ENCODE peak calls at places on chromosomes 4 and X, in four cellular contexts. L is prostate gland, U is upper lobe of left lung, Q is HCT116. N is an unnamed sample.

GRCh38 chrX:45681891-45682290 is 481.2 kb upstream of the DIPK2B start:
- DNase-seq in Q (no peak), L (no peak), U (no peak), N (no peak)

GRCh38 chr4:83858121-83858520 is 322.2 kb downstream of the GPAT3 start:
- DNase-seq in U (no peak), Q (no peak), L (no peak), N (no peak)

GRCh38 chr4:73248821-73249220 is 9.8 kb downstream of the ANKRD17 start:
- DNase-seq in Q (no peak), U (no peak), L (no peak), N (no peak)

GRCh38 chr4:186725422-186726149 is 1.9 kb upstream of the FAT1 start:
- DNase-seq in Q (peak), L (peak), U (peak), N (no peak)

GRCh38 chr4:128191115-128191897 is 96.3 kb downstream of the PGRMC2 start:
- DNase-seq in U (peak), L (peak), Q (peak), N (peak)

GRCh38 chr4:7831330-7831729 is 108.3 kb downstream of the AFAP1 start:
- DNase-seq in U (no peak), Q (no peak), L (no peak), N (no peak)

GRCh38 chrX:66632473-66632872 is 6.4 kb downstream of the EDA2R start:
- DNase-seq in U (no peak), Q (no peak), L (no peak), N (no peak)

GRCh38 chr4:64940698-64941097 is 531.4 kb upstream of the TECRL start:
- DNase-seq in L (no peak), U (no peak), Q (no peak), N (no peak)

GRCh38 chrX:26442340-26442739 is 226.4 kb downstream of the MAGEB5 start:
- DNase-seq in U (no peak), L (no peak), Q (peak), N (no peak)

GRCh38 chrX:101813200-101813599 is 118.6 kb downstream of the ZMAT1 start:
- DNase-seq in Q (no peak), L (no peak), U (no peak), N (no peak)

GRCh38 chr4:186621959-186622553 is 66.7 kb upstream of the MTNR1A start:
- DNase-seq in Q (no peak), U (no peak), L (no peak), N (no peak)

GRCh38 chr4:17276821-17277220 is 235.1 kb downstream of the QDPR start:
- DNase-seq in U (no peak), Q (no peak), L (no peak), N (no peak)

GRCh38 chr4:183355405-183355804 is 33.2 kb upstream of the CLDN24 start:
- DNase-seq in L (no peak), Q (no peak), U (no peak), N (no peak)

GRCh38 chr4:109816082-109816442 is 500 bp downstream of the GAR1 start:
- DNase-seq in Q (no peak), U (no peak), L (no peak), N (no peak)

GRCh38 chr4:147842573-147842972 is 110.7 kb downstream of the ARHGAP10 start:
- DNase-seq in L (no peak), U (no peak), Q (no peak), N (peak)

GRCh38 chr4:4839471-4839810 is 20.0 kb upstream of the MSX1 start:
- DNase-seq in Q (no peak), L (no peak), U (no peak), N (no peak)

GRCh38 chrX:87679849-87680248 is 162.2 kb downstream of the KLHL4 start:
- DNase-seq in U (no peak), Q (no peak), L (no peak), N (no peak)

GRCh38 chr4:65592089-65592488 is 78.2 kb downstream of the EPHA5 start:
- DNase-seq in U (no peak), L (no peak), Q (no peak), N (no peak)

GRCh38 chrX:13487731-13488505 is 81.5 kb upstream of the EGFL6 start:
- DNase-seq in U (peak), Q (peak), L (peak), N (peak)

GRCh38 chr4:173217727-173218126 is 49.1 kb downstream of the GALNT7 start:
- DNase-seq in Q (no peak), U (no peak), L (no peak), N (no peak)

GRCh38 chr4:61994036-61994435 is 793.9 kb downstream of the ADGRL3 start:
- DNase-seq in L (no peak), U (no peak), Q (no peak), N (no peak)

GRCh38 chrX:70445876-70446275 is 1.2 kb downstream of the DLG3 start:
- DNase-seq in L (no peak), U (no peak), Q (no peak), N (no peak)
- TF ChIP-seq POLR2AphosphoS5 in L (no peak), U (no peak), Q (no peak), N (no peak)

GRCh38 chr4:74682567-74683359 is 111.6 kb downstream of the BTC start:
- DNase-seq in U (peak), L (no peak), Q (peak), N (no peak)
- TF ChIP-seq POLR2AphosphoS5 in U (peak), L (no peak), Q (peak), N (no peak)

GRCh38 chr4:23237771-23238170 is 545.0 kb downstream of the GBA3 start:
- DNase-seq in U (no peak), L (no peak), Q (no peak), N (no peak)
- TF ChIP-seq POLR2AphosphoS5 in U (no peak), L (no peak), Q (no peak), N (no peak)

GRCh38 chr4:69859140-69859539 is 805 bp downstream of the SULT1E1 start:
- DNase-seq in L (no peak), Q (no peak), U (no peak), N (no peak)

GRCh38 chr4:69858683-69859082 is 1.3 kb downstream of the SULT1E1 start:
- DNase-seq in U (no peak), L (no peak), Q (no peak), N (peak)

GRCh38 chr4:69860007-69860406 is at the start of gene SULT1E1:
- DNase-seq in Q (no peak), L (no peak), U (no peak), N (peak)

GRCh38 chr4:69860521-69861298 is 765 bp upstream of the SULT1E1 start:
- DNase-seq in U (no peak), L (no peak), Q (no peak), N (no peak)

DNA sequence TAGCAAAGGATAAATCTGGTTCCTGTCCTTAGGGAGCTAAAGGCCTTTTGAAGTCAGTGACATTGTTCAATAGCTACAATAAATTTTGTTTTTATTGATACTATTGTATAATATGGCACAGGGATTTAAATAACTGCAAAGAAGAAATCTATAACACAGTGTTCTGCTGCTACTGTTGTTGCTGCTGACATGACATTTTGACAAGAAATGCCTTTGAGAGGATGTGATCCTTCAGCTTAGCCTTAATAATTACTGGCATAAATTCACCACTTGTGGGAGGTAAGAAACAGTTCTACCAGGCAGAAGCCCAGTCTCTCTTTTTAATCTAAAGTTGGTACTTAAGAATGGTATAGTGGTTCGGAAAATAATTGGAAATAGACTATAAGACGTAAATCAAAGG is 4.1 kb downstream of the SULT1E1 start:
- DNase-seq in L (no peak), U (no peak), Q (no peak), N (no peak)
- TF ChIP-seq POLR2AphosphoS5 in L (no peak), U (no peak), Q (no peak), N (no peak)